ENCODE peak calls at places on chromosomes 6 and 20, in eight cellular contexts. L is NB4; H is mesothelial cell of epicardium; P is stimulated activated CD4-positive, alpha-beta T cell treated with anti-CD3 and anti-CD28 coated beads, Interleukin-4, amount 100 ng/mL, for 24 hours; X is brain microvascular endothelial cell; E is ELR; Q is choroid plexus epithelial cell; C is mucosa of gallbladder. M is an unnamed sample.

GRCh38 chr20:29742699-29743100 is 1514.8 kb upstream of the DEFB115 start:
- DNase-seq in L (no peak), H (no peak), P (no peak), X (no peak), E (no peak), Q (no peak), C (no peak), M (no peak)

GRCh38 chr6:8436956-8437355 is 1.6 kb upstream of the SLC35B3 start:
- DNase-seq in L (peak), H (no peak), P (no peak), X (no peak), E (no peak), Q (no peak), C (no peak), M (no peak)

GRCh38 chr6:53257001-53257400 is 91.7 kb downstream of the ELOVL5 start:
- DNase-seq in L (no peak), H (no peak), P (no peak), X (no peak), E (no peak), Q (no peak), C (no peak), M (no peak)

GRCh38 chr20:61499859-61500258 is 247.8 kb downstream of the CDH4 start:
- DNase-seq in L (no peak), H (no peak), P (no peak), X (no peak), E (peak), Q (no peak), C (no peak), M (peak)

GRCh38 chr6:155371230-155371629 is 56.9 kb upstream of the TFB1M start:
- DNase-seq in L (no peak), H (no peak), P (no peak), X (no peak), E (no peak), Q (no peak), C (peak), M (no peak)

GRCh38 chr6:42171813-42172595 is 1.2 kb upstream of the GUCA1A start:
- DNase-seq in L (no peak), H (no peak), P (no peak), X (no peak), E (no peak), Q (no peak), C (no peak), M (no peak)

GRCh38 chr6:5333653-5334052 is 72.3 kb downstream of the FARS2 start:
- DNase-seq in L (no peak), H (no peak), P (no peak), X (no peak), E (peak), Q (no peak), C (no peak), M (peak)

GRCh38 chr6:20024316-20024673 is 187.1 kb downstream of the ID4 start:
- DNase-seq in L (no peak), H (no peak), P (no peak), X (no peak), E (no peak), Q (no peak), C (no peak), M (no peak)

GRCh38 chr6:150930816-150931215 is 65.3 kb downstream of the MTHFD1L start:
- DNase-seq in L (no peak), H (no peak), P (no peak), X (peak), E (peak), Q (peak), C (no peak), M (peak)

GRCh38 chr6:152054441-152054840 is 247.0 kb downstream of the ESR1 start:
- DNase-seq in L (no peak), H (no peak), P (no peak), X (no peak), E (peak), Q (peak), C (no peak), M (peak)

GRCh38 chr6:37850728-37851285 is 31.3 kb downstream of the ZFAND3 start:
- DNase-seq in L (no peak), H (no peak), P (no peak), X (no peak), E (no peak), Q (no peak), C (no peak), M (no peak)

GRCh38 chr6:167841981-167842380 is 15.3 kb downstream of the AFDN start:
- DNase-seq in L (no peak), H (no peak), P (no peak), X (no peak), E (no peak), Q (no peak), C (no peak), M (no peak)

GRCh38 chr6:56374841-56375369 is 127.5 kb upstream of the COL21A1 start:
- DNase-seq in L (no peak), H (no peak), P (no peak), X (peak), E (peak), Q (peak), C (no peak), M (peak)

GRCh38 chr6:158644227-158645063 is at the start of gene DYNLT1:
- DNase-seq in L (peak), H (peak), P (peak), X (peak), E (peak), Q (peak), C (peak), M (peak)

GRCh38 chr6:166313255-166314070 is 5.3 kb upstream of the PRR18 start:
- DNase-seq in L (peak), H (no peak), P (peak), X (no peak), E (peak), Q (peak), C (peak), M (peak)

GRCh38 chr6:83430606-83431544 is at the start of gene ME1:
- DNase-seq in L (peak), H (peak), P (no peak), X (peak), E (peak), Q (peak), C (peak), M (peak)

GRCh38 chr20:43942661-43943285 is 28.1 kb downstream of the TOX2 start:
- DNase-seq in L (peak), H (no peak), P (no peak), X (peak), E (peak), Q (peak), C (no peak), M (peak)

GRCh38 chr6:5510331-5510730 is 249.0 kb downstream of the FARS2 start:
- DNase-seq in L (no peak), H (no peak), P (no peak), X (no peak), E (no peak), Q (no peak), C (no peak), M (no peak)

M was measured in cardiac fibroblast.